ENCODE peak calls at places on chromosomes 13 and 19, in nine cellular contexts. Z, J, I, K, G, V, M, C and D are unnamed samples.

GRCh38 chr13:45809810-45810394 is 41.7 kb downstream of the SIAH3 start:
- DNase-seq in Z (no peak), J (peak), I (no peak), K (no peak), G (no peak), V (no peak), M (no peak), C (no peak), D (no peak)

GRCh38 chr13:110070511-110071120 is 236.3 kb downstream of the COL4A1 start:
- DNase-seq in Z (peak), J (peak), I (no peak), K (peak), G (no peak), V (peak), M (peak), C (no peak), D (no peak)

GRCh38 chr13:37618554-37618953 is 20.0 kb upstream of the POSTN start:
- DNase-seq in Z (peak), J (peak), I (no peak), K (peak), G (no peak), V (peak), M (peak), C (no peak), D (no peak)

GRCh38 chr13:24063281-24063851 is 97.2 kb upstream of the SPATA13 start:
- DNase-seq in Z (no peak), J (no peak), I (no peak), K (no peak), G (no peak), V (no peak), M (peak), C (no peak), D (no peak)

GRCh38 chr13:113148407-113148806 is 10.0 kb upstream of the PROZ start:
- DNase-seq in Z (no peak), J (no peak), I (no peak), K (no peak), G (no peak), V (no peak), M (no peak), C (no peak), D (no peak)

GRCh38 chr19:31068268-31068667 is 281.0 kb downstream of the TSHZ3 start:
- DNase-seq in Z (no peak), J (no peak), I (no peak), K (no peak), G (no peak), V (no peak), M (no peak), C (no peak), D (no peak)

GRCh38 chr13:51781246-51782022 is 22.5 kb downstream of the DHRS12 start:
- DNase-seq in Z (peak), J (no peak), I (no peak), K (no peak), G (peak), V (no peak), M (peak), C (peak), D (no peak)

GRCh38 chr13:55410398-55411330 is 1730.1 kb upstream of the PRR20A start:
- DNase-seq in Z (no peak), J (no peak), I (no peak), K (no peak), G (no peak), V (no peak), M (no peak), C (no peak), D (no peak)

GRCh38 chr13:21738636-21739035 is 67.8 kb downstream of the FGF9 start:
- DNase-seq in Z (no peak), J (no peak), I (no peak), K (no peak), G (no peak), V (no peak), M (no peak), C (no peak), D (no peak)

GRCh38 chr19:49129238-49129583 is 9.9 kb downstream of the PPFIA3 start:
- DNase-seq in Z (no peak), J (no peak), I (peak), K (no peak), G (peak), V (no peak), M (no peak), C (no peak), D (no peak)

GRCh38 chr13:44815507-44816074 is 173.7 kb downstream of the NUFIP1 start:
- DNase-seq in Z (peak), J (peak), I (no peak), K (peak), G (peak), V (peak), M (peak), C (peak), D (no peak)

GRCh38 chr13:113620036-113620435 is 35.5 kb downstream of the TFDP1 start:
- DNase-seq in Z (no peak), J (no peak), I (peak), K (no peak), G (no peak), V (no peak), M (no peak), C (no peak), D (no peak)

GRCh38 chr13:113863511-113864302 is at the start of gene GAS6:
- DNase-seq in Z (peak), J (no peak), I (peak), K (no peak), G (peak), V (peak), M (peak), C (peak), D (no peak)

GRCh38 chr13:45834411-45834994 is 17.1 kb downstream of the SIAH3 start:
- DNase-seq in Z (no peak), J (no peak), I (no peak), K (no peak), G (no peak), V (no peak), M (no peak), C (no peak), D (no peak)

GRCh38 chr13:94950303-94950702 is 238.0 kb upstream of the SOX21 start:
- DNase-seq in Z (no peak), J (peak), I (no peak), K (no peak), G (peak), V (no peak), M (peak), C (no peak), D (no peak)

GRCh38 chr13:55160911-55161310 is 1979.8 kb upstream of the PRR20A start:
- DNase-seq in Z (no peak), J (no peak), I (no peak), K (no peak), G (no peak), V (no peak), M (no peak), C (no peak), D (no peak)

GRCh38 chr19:16527971-16528521 is 14.2 kb downstream of the CHERP start:
- DNase-seq in Z (no peak), J (no peak), I (no peak), K (no peak), G (peak), V (no peak), M (peak), C (peak), D (no peak)

GRCh38 chr13:60392136-60392535 is 4.9 kb upstream of the TDRD3 start:
- DNase-seq in Z (no peak), J (no peak), I (no peak), K (no peak), G (no peak), V (no peak), M (no peak), C (no peak), D (no peak)

GRCh38 chr19:55931936-55932386 is at the start of gene NLRP13:
- DNase-seq in Z (no peak), J (no peak), I (no peak), K (no peak), G (no peak), V (no peak), M (no peak), C (no peak), D (no peak)

GRCh38 chr19:4067396-4068057 is 828 bp upstream of the ZBTB7A start:
- DNase-seq in Z (no peak), J (no peak), I (peak), K (no peak), G (peak), V (no peak), M (no peak), C (no peak), D (no peak)

GRCh38 chr13:109723046-109723445 is 63.3 kb downstream of the IRS2 start:
- DNase-seq in Z (no peak), J (no peak), I (no peak), K (no peak), G (no peak), V (no peak), M (no peak), C (no peak), D (no peak)

GRCh38 chr13:31310781-31311180 is 111.0 kb downstream of the B3GLCT start:
- DNase-seq in Z (no peak), J (no peak), I (no peak), K (no peak), G (no peak), V (peak), M (no peak), C (no peak), D (no peak)

GRCh38 chr13:46183018-46183940 is 1.3 kb upstream of the LCP1 start:
- DNase-seq in Z (no peak), J (no peak), I (no peak), K (no peak), G (no peak), V (no peak), M (no peak), C (no peak), D (no peak)

GRCh38 chr13:49584771-49585182 is 581 bp downstream of the RCBTB1 start:
- DNase-seq in Z (peak), J (no peak), I (no peak), K (no peak), G (peak), V (no peak), M (no peak), C (no peak), D (no peak)

GRCh38 chr13:39245688-39246087 is 207.4 kb downstream of the NHLRC3 start:
- DNase-seq in Z (no peak), J (no peak), I (no peak), K (no peak), G (no peak), V (no peak), M (no peak), C (no peak), D (no peak)

DNA sequence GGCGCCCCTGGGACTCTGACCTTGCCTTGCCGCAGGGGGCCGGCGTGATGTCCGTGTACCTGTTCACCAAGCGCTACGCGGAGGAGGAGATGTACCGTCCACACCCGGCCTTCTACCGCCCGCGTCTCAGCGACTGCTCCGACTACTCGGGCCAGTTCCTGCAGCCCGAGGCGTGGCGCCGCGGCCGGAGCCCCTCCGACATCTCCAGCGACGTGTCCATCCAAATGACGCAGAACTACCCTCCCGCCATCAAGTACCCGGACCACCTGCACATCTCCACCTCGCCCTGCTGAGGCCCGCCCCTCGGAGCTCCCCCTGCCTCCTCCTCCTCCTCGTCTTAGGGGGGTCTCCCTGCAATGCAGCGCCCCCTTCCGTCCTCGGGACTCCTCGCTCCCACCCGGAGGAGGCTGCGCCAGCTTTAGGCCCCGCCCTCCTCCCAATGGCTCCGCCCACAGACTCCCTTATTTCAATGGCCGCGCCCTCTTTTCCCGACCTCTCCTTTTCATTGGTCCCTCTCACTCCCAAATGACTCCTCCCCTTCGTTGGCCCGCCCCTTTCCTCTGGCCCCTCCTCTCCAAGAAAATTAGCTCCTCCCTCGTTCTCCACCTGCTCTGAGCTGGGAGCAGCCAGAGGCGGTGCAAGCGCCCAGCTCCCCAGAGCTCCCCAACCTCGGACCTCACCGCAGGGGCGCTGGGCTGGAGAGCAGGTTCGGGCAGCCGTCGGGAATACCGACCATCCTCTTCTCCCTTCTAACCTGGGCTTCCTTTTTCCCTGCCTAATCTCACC is 20.5 kb upstream of the CACNG8 start:
- DNase-seq in Z (no peak), J (peak), I (no peak), K (no peak), G (peak), V (peak), M (no peak), C (peak), D (no peak)
- H3K4me3 ChIP-seq in Z (no peak), J (no peak), I (no peak), K (no peak), G (peak), V (no peak), M (no peak), C (no peak), D (no peak)

GRCh38 chr19:36150586-36150985 is 1.7 kb downstream of the COX7A1 start:
- DNase-seq in Z (no peak), J (no peak), I (no peak), K (no peak), G (no peak), V (no peak), M (no peak), C (no peak), D (no peak)
- TF ChIP-seq CTCF in Z (no peak), J (no peak), I (no peak), K (no peak), G (no peak), V (no peak), M (no peak), C (no peak), D (no peak)

GRCh38 chr19:54475706-54476105 is 2.6 kb upstream of the CDC42EP5 start:
- DNase-seq in Z (no peak), J (no peak), I (no peak), K (no peak), G (no peak), V (no peak), M (no peak), C (no peak), D (no peak)

GRCh38 chr19:54473983-54474382 is 887 bp upstream of the CDC42EP5 start:
- DNase-seq in Z (no peak), J (no peak), I (no peak), K (no peak), G (no peak), V (no peak), M (no peak), C (no peak), D (no peak)

GRCh38 chr19:54470991-54471782 is 1.9 kb downstream of the CDC42EP5 start:
- DNase-seq in Z (no peak), J (no peak), I (peak), K (no peak), G (peak), V (no peak), M (no peak), C (no peak), D (no peak)

GRCh38 chr19:54470276-54470887 is 2.7 kb downstream of the CDC42EP5 start:
- DNase-seq in Z (no peak), J (no peak), I (peak), K (no peak), G (no peak), V (no peak), M (no peak), C (no peak), D (no peak)

GRCh38 chr19:54473071-54473941 is at the start of gene CDC42EP5:
- DNase-seq in Z (peak), J (peak), I (peak), K (peak), G (peak), V (peak), M (peak), C (no peak), D (no peak)
- H3K4me3 ChIP-seq in Z (peak), J (peak), I (peak), K (peak), G (peak), V (peak), M (peak), C (no peak), D (peak)

GRCh38 chr19:51096473-51097165 is 11.6 kb downstream of the CTU1 start:
- DNase-seq in Z (no peak), J (no peak), I (no peak), K (no peak), G (peak), V (no peak), M (no peak), C (peak), D (no peak)
- TF ChIP-seq CTCF in Z (peak), J (peak), I (no peak), K (no peak), G (peak), V (peak), M (peak), C (peak), D (peak)

DNA sequence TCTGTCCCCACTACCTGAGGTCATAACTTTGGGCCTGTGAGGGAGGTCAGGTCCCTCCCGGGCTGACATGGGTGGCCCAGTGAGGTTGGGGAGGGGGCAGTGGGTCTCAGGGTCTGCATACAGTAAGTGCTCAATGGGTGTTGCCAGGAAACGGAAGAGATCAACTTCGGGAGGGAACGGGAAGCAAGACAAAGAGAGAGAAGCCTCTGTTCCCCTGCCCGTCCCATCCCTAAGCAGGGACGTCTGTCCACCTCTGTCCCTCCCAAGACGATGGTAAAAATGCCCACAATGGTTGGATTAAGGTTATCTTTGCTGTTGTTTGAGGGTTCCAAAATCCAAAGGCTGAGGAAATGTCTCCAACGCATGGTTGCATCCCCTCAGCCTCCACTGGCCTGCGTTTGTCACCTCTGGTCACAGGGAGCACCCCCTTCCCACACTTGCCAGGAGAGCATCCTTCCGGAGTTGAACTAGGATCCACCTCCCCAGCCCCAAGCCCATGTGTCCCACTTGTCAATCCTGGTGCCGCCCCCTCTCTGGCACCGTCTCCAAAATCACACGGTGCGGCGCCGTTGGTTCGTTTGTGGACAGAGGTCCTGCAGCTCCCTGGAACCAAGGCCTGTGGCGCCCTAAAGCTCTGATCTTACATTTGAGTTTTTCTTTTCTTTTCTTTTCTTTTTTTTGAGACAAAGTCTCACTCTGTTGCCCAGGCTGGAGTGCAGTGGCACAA is 774 bp upstream of the HOMER3 start:
- DNase-seq in Z (no peak), J (no peak), I (no peak), K (no peak), G (peak), V (no peak), M (no peak), C (no peak), D (no peak)
- H3K4me3 ChIP-seq in Z (peak), J (peak), I (no peak), K (peak), G (peak), V (peak), M (no peak), C (peak), D (peak)

GRCh38 chr19:8611391-8611883 is 922 bp upstream of the ADAMTS10 start:
- DNase-seq in Z (no peak), J (no peak), I (no peak), K (no peak), G (no peak), V (no peak), M (peak), C (peak), D (no peak)

GRCh38 chr19:8608858-8609209 is 1.7 kb downstream of the ADAMTS10 start:
- DNase-seq in Z (no peak), J (no peak), I (no peak), K (no peak), G (no peak), V (no peak), M (no peak), C (no peak), D (no peak)

GRCh38 chr19:8610928-8611284 is 391 bp upstream of the ADAMTS10 start:
- DNase-seq in Z (no peak), J (no peak), I (no peak), K (no peak), G (no peak), V (no peak), M (no peak), C (no peak), D (no peak)

GRCh38 chr19:8610041-8610927 is at the start of gene ADAMTS10:
- DNase-seq in Z (peak), J (peak), I (no peak), K (no peak), G (peak), V (peak), M (peak), C (no peak), D (no peak)

GRCh38 chr19:8609210-8610040 is 1.1 kb downstream of the ADAMTS10 start:
- DNase-seq in Z (peak), J (peak), I (no peak), K (no peak), G (peak), V (peak), M (peak), C (peak), D (no peak)
- TF ChIP-seq CTCF in Z (peak), J (peak), I (no peak), K (peak), G (peak), V (peak), M (peak), C (no peak), D (no peak)

GRCh38 chr13:75416327-75417005 is 65.5 kb downstream of the TBC1D4 start:
- DNase-seq in Z (no peak), J (no peak), I (no peak), K (no peak), G (no peak), V (no peak), M (no peak), C (no peak), D (no peak)
- H3K4me3 ChIP-seq in Z (no peak), J (no peak), I (no peak), K (no peak), G (no peak), V (no peak), M (no peak), C (no peak), D (no peak)

DNA sequence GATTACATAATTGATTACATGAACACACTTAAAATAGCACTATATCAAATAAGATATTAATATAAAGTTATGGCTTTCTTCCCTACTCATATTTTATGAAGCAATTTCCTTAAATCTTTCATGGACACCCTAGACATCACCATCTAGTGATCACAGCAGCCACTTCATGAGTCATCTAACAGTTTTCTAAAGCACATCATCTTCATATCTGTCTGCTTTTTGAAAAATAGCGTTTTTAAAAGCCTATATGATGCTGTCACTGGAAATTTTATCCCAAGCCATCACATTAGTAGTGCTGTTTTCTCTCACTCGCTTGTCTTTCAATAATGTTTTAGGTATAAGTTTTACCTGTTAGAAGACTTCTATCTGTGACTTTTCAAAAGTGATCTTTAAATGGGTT is 326.1 kb downstream of the SLITRK6 start:
- DNase-seq in Z (no peak), J (no peak), I (no peak), K (no peak), G (no peak), V (no peak), M (no peak), C (no peak), D (no peak)
- TF ChIP-seq CTCF in Z (no peak), J (no peak), I (no peak), K (no peak), G (no peak), V (no peak), M (no peak), C (no peak), D (no peak)